ENCODE peak calls at places on chromosomes 4 and X, in four cellular contexts. One of them, this sample, is unnamed.

GRCh38 chr4:153852501-153852900 is 63.6 kb upstream of the SFRP2 start:
- DNase-seq in iris pigment epithelial cell: no peak
- DNase-seq in activated T-helper 9 cell treated with anti-CD3 and anti-CD28 coated beads, Interleukin-2, amount 50 U/mL, for 16 hours: no peak
- DNase-seq in omental fat pad: no peak
- DNase-seq in this sample: no peak

GRCh38 chr4:149765630-149766029 is 50.0 kb downstream of the IQCM start:
- DNase-seq in iris pigment epithelial cell: peak
- DNase-seq in activated T-helper 9 cell treated with anti-CD3 and anti-CD28 coated beads, Interleukin-2, amount 50 U/mL, for 16 hours: no peak
- DNase-seq in omental fat pad: no peak
- DNase-seq in this sample: no peak

GRCh38 chr4:74168841-74169240 is 10.9 kb downstream of the MTHFD2L start:
- DNase-seq in iris pigment epithelial cell: no peak
- DNase-seq in activated T-helper 9 cell treated with anti-CD3 and anti-CD28 coated beads, Interleukin-2, amount 50 U/mL, for 16 hours: no peak
- DNase-seq in omental fat pad: no peak
- DNase-seq in this sample: no peak

GRCh38 chrX:145041486-145041885 is 205.8 kb upstream of the SPANXN1 start:
- DNase-seq in iris pigment epithelial cell: no peak
- DNase-seq in activated T-helper 9 cell treated with anti-CD3 and anti-CD28 coated beads, Interleukin-2, amount 50 U/mL, for 16 hours: no peak
- DNase-seq in omental fat pad: no peak
- DNase-seq in this sample: no peak

GRCh38 chr4:20367446-20367845 is 115.7 kb downstream of the SLIT2 start:
- DNase-seq in iris pigment epithelial cell: peak
- DNase-seq in activated T-helper 9 cell treated with anti-CD3 and anti-CD28 coated beads, Interleukin-2, amount 50 U/mL, for 16 hours: no peak
- DNase-seq in omental fat pad: no peak
- DNase-seq in this sample: no peak

GRCh38 chr4:144313370-144313769 is 172.9 kb upstream of the GYPA start:
- DNase-seq in iris pigment epithelial cell: no peak
- DNase-seq in activated T-helper 9 cell treated with anti-CD3 and anti-CD28 coated beads, Interleukin-2, amount 50 U/mL, for 16 hours: no peak
- DNase-seq in omental fat pad: no peak
- DNase-seq in this sample: no peak

GRCh38 chrX:65601530-65602281 is 65.7 kb upstream of the MSN start:
- DNase-seq in iris pigment epithelial cell: peak
- DNase-seq in activated T-helper 9 cell treated with anti-CD3 and anti-CD28 coated beads, Interleukin-2, amount 50 U/mL, for 16 hours: peak
- DNase-seq in omental fat pad: no peak
- DNase-seq in this sample: peak

GRCh38 chr4:92362002-92362401 is 58.2 kb downstream of the GRID2 start:
- DNase-seq in iris pigment epithelial cell: no peak
- DNase-seq in activated T-helper 9 cell treated with anti-CD3 and anti-CD28 coated beads, Interleukin-2, amount 50 U/mL, for 16 hours: no peak
- DNase-seq in omental fat pad: no peak
- DNase-seq in this sample: no peak

GRCh38 chrX:44415639-44416386 is 72.3 kb upstream of the EFHC2 start:
- DNase-seq in iris pigment epithelial cell: no peak
- DNase-seq in activated T-helper 9 cell treated with anti-CD3 and anti-CD28 coated beads, Interleukin-2, amount 50 U/mL, for 16 hours: no peak
- DNase-seq in omental fat pad: no peak
- DNase-seq in this sample: no peak

GRCh38 chrX:74119016-74119910 is 184.7 kb upstream of the ZCCHC13 start:
- DNase-seq in iris pigment epithelial cell: peak
- DNase-seq in activated T-helper 9 cell treated with anti-CD3 and anti-CD28 coated beads, Interleukin-2, amount 50 U/mL, for 16 hours: no peak
- DNase-seq in omental fat pad: no peak
- DNase-seq in this sample: no peak

GRCh38 chr4:38069271-38069760 is 109.1 kb downstream of the PTTG2 start:
- DNase-seq in iris pigment epithelial cell: peak
- DNase-seq in activated T-helper 9 cell treated with anti-CD3 and anti-CD28 coated beads, Interleukin-2, amount 50 U/mL, for 16 hours: no peak
- DNase-seq in omental fat pad: no peak
- DNase-seq in this sample: peak

GRCh38 chrX:131816551-131817136 is 206.5 kb upstream of the STK26 start:
- DNase-seq in iris pigment epithelial cell: peak
- DNase-seq in activated T-helper 9 cell treated with anti-CD3 and anti-CD28 coated beads, Interleukin-2, amount 50 U/mL, for 16 hours: peak
- DNase-seq in omental fat pad: peak
- DNase-seq in this sample: peak

GRCh38 chr4:23038626-23039245 is 346.0 kb downstream of the GBA3 start:
- DNase-seq in iris pigment epithelial cell: no peak
- DNase-seq in activated T-helper 9 cell treated with anti-CD3 and anti-CD28 coated beads, Interleukin-2, amount 50 U/mL, for 16 hours: no peak
- DNase-seq in omental fat pad: no peak
- DNase-seq in this sample: no peak

GRCh38 chrX:106917830-106918500 is 2.2 kb upstream of the CLDN2 start:
- DNase-seq in iris pigment epithelial cell: peak
- DNase-seq in activated T-helper 9 cell treated with anti-CD3 and anti-CD28 coated beads, Interleukin-2, amount 50 U/mL, for 16 hours: no peak
- DNase-seq in omental fat pad: no peak
- DNase-seq in this sample: no peak

GRCh38 chrX:110155759-110156158 is 152.8 kb downstream of the TMEM164 start:
- DNase-seq in iris pigment epithelial cell: no peak
- DNase-seq in activated T-helper 9 cell treated with anti-CD3 and anti-CD28 coated beads, Interleukin-2, amount 50 U/mL, for 16 hours: no peak
- DNase-seq in omental fat pad: no peak
- DNase-seq in this sample: no peak

GRCh38 chrX:150363561-150364346 is 637 bp downstream of the MAMLD1 start:
- DNase-seq in iris pigment epithelial cell: peak
- DNase-seq in activated T-helper 9 cell treated with anti-CD3 and anti-CD28 coated beads, Interleukin-2, amount 50 U/mL, for 16 hours: no peak
- DNase-seq in omental fat pad: no peak
- DNase-seq in this sample: no peak

GRCh38 chrX:134599173-134599914 is 58.9 kb downstream of the PLAC1 start:
- DNase-seq in iris pigment epithelial cell: peak
- DNase-seq in activated T-helper 9 cell treated with anti-CD3 and anti-CD28 coated beads, Interleukin-2, amount 50 U/mL, for 16 hours: no peak
- DNase-seq in omental fat pad: no peak
- DNase-seq in this sample: no peak

GRCh38 chr4:65669008-65669971 is 999 bp downstream of the EPHA5 start:
- DNase-seq in iris pigment epithelial cell: no peak
- DNase-seq in activated T-helper 9 cell treated with anti-CD3 and anti-CD28 coated beads, Interleukin-2, amount 50 U/mL, for 16 hours: no peak
- DNase-seq in omental fat pad: no peak
- DNase-seq in this sample: no peak

GRCh38 chr4:3488791-3489190 is 25.7 kb downstream of the DOK7 start:
- DNase-seq in iris pigment epithelial cell: no peak
- DNase-seq in activated T-helper 9 cell treated with anti-CD3 and anti-CD28 coated beads, Interleukin-2, amount 50 U/mL, for 16 hours: no peak
- DNase-seq in omental fat pad: no peak
- DNase-seq in this sample: no peak

GRCh38 chr4:159065513-159066240 is 37.2 kb upstream of the RAPGEF2 start:
- DNase-seq in iris pigment epithelial cell: no peak
- DNase-seq in activated T-helper 9 cell treated with anti-CD3 and anti-CD28 coated beads, Interleukin-2, amount 50 U/mL, for 16 hours: no peak
- DNase-seq in omental fat pad: no peak
- DNase-seq in this sample: no peak

GRCh38 chrX:39693298-39693697 is 404.5 kb downstream of the BCOR start:
- DNase-seq in iris pigment epithelial cell: no peak
- DNase-seq in activated T-helper 9 cell treated with anti-CD3 and anti-CD28 coated beads, Interleukin-2, amount 50 U/mL, for 16 hours: no peak
- DNase-seq in omental fat pad: no peak
- DNase-seq in this sample: no peak

GRCh38 chr4:11397819-11398610 is 30.7 kb downstream of the HS3ST1 start:
- DNase-seq in iris pigment epithelial cell: no peak
- DNase-seq in activated T-helper 9 cell treated with anti-CD3 and anti-CD28 coated beads, Interleukin-2, amount 50 U/mL, for 16 hours: no peak
- DNase-seq in omental fat pad: no peak
- DNase-seq in this sample: no peak

GRCh38 chr4:78624048-78624447 is 72.5 kb downstream of the ANXA3 start:
- DNase-seq in iris pigment epithelial cell: no peak
- DNase-seq in activated T-helper 9 cell treated with anti-CD3 and anti-CD28 coated beads, Interleukin-2, amount 50 U/mL, for 16 hours: no peak
- DNase-seq in omental fat pad: no peak
- DNase-seq in this sample: no peak

GRCh38 chr4:73451404-73451803 is 15.4 kb downstream of the AFP start:
- DNase-seq in iris pigment epithelial cell: peak
- DNase-seq in activated T-helper 9 cell treated with anti-CD3 and anti-CD28 coated beads, Interleukin-2, amount 50 U/mL, for 16 hours: no peak
- DNase-seq in omental fat pad: no peak
- DNase-seq in this sample: no peak

This sample was measured in activated T-cell treated with anti-CD3 and anti-CD28 coated beads, Interleukin-2, amount 50 U/mL, for 4 hours.